ENCODE peak calls at places on chromosomes 11 and 22, in six cellular contexts. J, D, V, F, R and B are unnamed samples.

GRCh38 chr11:124394408-124394807 is 4.4 kb downstream of the OR8B3 start:
- DNase-seq in V (no peak), D (no peak), J (no peak), F (no peak), R (no peak), B (no peak)

GRCh38 chr22:49302150-49302460 is 525.6 kb downstream of the BRD1 start:
- DNase-seq in J (no peak), R (no peak), F (no peak), V (no peak), D (no peak), B (no peak)

GRCh38 chr11:59754494-59754858 is 700 bp upstream of the STX3 start:
- DNase-seq in R (no peak), J (no peak), F (no peak), V (no peak), D (peak; percentile 46), B (peak; percentile 33)

GRCh38 chr11:44955019-44955738 is 4.5 kb upstream of the TP53I11 start:
- DNase-seq in J (no peak), D (peak; percentile 66), V (no peak), F (no peak), R (peak; percentile 34), B (no peak)

GRCh38 chr11:119084663-119085522 is at the start of gene HMBS:
- DNase-seq in V (no peak), F (peak; percentile 88), D (peak; percentile 95), J (peak; percentile 95), R (peak; percentile 87), B (peak; percentile 92)

GRCh38 chr22:38104084-38104483 is 6.4 kb downstream of the BAIAP2L2 start:
- DNase-seq in J (no peak), R (no peak), D (no peak), V (no peak), F (no peak), B (no peak)

GRCh38 chr11:12680246-12680939 is 6.2 kb downstream of the TEAD1 start:
- DNase-seq in V (no peak), J (peak; percentile 89), R (peak; percentile 72), F (peak; percentile 73), D (peak; percentile 91), B (no peak)

GRCh38 chr11:114562166-114562916 is 2.7 kb upstream of the NXPE1 start:
- DNase-seq in F (no peak), V (no peak), D (no peak), J (no peak), R (no peak), B (no peak)

GRCh38 chr22:28103596-28103995 is 184.5 kb upstream of the PITPNB start:
- DNase-seq in J (no peak), D (no peak), V (no peak), F (no peak), R (no peak), B (no peak)

GRCh38 chr22:50202130-50202671 is 1.4 kb downstream of the SELENOO start:
- DNase-seq in R (no peak), D (no peak), V (no peak), F (no peak), J (no peak), B (no peak)

GRCh38 chr11:3203221-3204043 is 15.2 kb downstream of the MRGPRG start:
- DNase-seq in J (no peak), D (no peak), F (no peak), V (no peak), R (no peak), B (no peak)
- TF ChIP-seq CTCF in J (no peak), D (no peak), F (no peak), V (no peak), R (no peak), B (no peak)

DNA sequence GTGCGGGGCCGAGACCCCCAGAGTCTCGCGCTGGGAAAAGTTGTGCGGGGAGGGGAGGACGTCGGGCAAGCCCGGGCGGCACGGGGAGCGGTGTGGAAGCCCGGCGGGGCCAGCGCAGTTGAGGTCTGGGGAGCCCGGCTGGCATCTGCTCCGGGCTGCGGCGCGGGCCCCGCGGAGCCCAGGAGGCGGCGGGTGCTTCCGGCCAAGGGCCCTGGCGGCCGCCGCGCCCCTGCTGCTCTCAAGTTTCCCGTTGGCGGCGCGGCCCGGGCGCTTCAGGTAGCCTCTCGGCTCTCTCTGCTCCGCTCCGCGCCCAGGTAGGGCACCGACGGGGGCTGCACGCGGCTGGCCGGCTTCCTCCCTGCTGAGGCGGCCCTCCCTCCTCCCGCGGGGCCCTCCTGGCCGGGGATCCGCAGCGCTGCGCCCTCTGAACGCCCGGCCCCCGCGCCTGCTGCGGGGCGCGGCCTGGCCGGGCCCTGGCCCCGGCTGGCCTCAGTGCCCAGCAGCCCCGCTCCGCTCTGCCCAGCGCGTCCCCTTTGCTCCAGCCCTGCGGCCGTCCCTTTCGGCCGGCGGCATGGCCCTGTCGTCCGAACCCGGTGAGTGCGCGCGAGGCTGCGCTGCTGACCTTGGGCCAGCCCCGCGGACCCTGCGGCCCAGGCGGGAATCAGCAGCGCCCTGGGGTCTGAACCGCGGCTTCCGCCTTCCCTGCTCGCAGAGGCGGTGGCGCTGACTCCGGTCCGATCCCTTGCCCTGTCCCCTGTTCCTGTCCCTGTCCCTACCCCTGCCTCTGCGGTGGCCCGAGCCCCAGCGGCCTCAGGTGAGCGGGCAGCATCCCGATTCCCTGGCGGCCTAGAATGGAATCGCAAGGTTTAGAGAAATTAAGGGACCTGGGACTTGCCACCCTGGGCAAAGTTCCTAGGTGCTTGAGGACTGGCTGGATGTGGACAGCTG is 4.3 kb upstream of the AMPD3 start:
- DNase-seq in R (no peak), V (no peak), D (peak; percentile 78), J (no peak), F (peak; percentile 33), B (peak; percentile 64)
- TF ChIP-seq CTCF in R (peak; percentile 47), V (peak; percentile 64), D (peak; percentile 66), J (peak; percentile 49), F (peak; percentile 74), B (no peak)

GRCh38 chr11:46160100-46160499 is 38.8 kb upstream of the PHF21A start:
- DNase-seq in J (no peak), D (no peak), R (no peak), V (no peak), F (no peak), B (no peak)
- TF ChIP-seq CTCF in J (no peak), D (no peak), R (no peak), V (no peak), F (no peak), B (no peak)

DNA sequence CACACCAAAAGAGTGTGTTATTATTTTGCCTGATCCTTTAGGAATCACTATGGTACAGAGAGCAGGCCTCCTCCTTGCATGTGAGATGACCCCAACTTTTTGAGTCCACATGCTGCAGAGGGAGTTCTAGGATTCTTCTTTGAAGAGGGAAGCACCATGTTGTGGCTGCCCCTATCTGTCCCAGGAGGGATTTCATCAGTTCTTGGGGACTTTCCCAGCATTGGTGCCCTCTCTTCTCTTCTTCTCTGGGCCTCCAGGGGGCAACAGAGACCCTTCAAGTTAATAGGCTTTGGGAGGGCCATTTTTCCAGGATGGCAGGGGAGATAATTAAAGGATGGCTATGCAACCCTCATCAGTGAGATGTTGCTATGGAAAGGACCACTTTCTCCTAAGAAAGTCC is 3.6 kb downstream of the MMP1 start:
- DNase-seq in D (no peak), F (no peak), R (no peak), J (no peak), V (no peak), B (no peak)
- TF ChIP-seq CTCF in D (no peak), F (peak; percentile 48), R (no peak), J (peak; percentile 45), V (peak; percentile 65), B (no peak)

DNA sequence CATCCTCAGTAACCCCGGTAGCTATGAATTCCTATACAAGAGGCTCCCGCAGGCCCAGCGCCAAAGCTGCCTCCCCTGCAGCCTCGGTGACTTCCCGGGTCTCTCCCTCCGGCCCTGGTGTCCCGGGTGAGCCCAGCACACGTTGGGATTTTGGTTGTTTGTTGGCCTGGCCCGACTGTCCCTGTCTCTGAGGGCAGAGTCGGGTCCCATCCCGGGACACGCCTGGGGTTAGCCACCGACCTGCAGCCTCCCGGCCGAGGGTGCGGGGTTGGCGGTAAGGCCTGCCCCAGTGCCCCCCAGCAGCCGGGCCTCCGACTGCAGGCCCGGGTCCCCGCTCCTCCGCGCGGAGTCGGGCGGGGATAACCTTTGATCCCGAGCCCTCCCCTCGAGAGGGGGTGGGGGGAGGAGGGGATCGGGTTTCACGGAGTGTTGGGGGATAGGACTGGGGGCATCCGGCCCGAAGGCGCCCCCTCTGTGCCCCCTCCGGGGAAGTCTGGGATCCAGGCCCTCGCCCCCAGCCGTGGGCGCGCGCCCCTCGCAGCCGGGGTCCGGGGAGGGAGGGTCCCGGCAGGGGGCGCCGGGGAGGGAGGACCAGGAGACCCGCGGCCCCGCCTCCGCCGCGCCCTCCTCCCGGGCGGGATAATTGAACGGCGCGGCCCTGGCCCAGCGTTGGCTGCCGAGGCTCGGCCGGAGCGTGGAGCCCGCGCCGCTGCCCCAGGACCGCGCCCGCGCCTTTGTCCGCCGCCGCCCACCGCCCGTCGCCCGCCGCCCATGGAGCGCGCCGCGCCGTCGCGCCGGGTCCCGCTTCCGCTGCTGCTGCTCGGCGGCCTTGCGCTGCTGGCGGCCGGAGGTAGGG is at the start of gene FBLN1:
- DNase-seq in V (no peak), D (no peak), R (no peak), J (no peak), F (peak; percentile 70), B (no peak)
- TF ChIP-seq CTCF in V (no peak), D (no peak), R (no peak), J (peak; percentile 46), F (peak; percentile 44), B (no peak)

GRCh38 chr11:126992065-126992803 is 8.3 kb downstream of the KIRREL3 start:
- DNase-seq in R (no peak), F (no peak), J (no peak), V (peak; percentile 94), D (no peak), B (no peak)

GRCh38 chr11:126989942-126990715 is 10.4 kb downstream of the KIRREL3 start:
- DNase-seq in R (no peak), D (peak; percentile 66), F (peak; percentile 82), V (no peak), J (peak; percentile 92), B (peak; percentile 32)

GRCh38 chr11:126992804-126993111 is 7.8 kb downstream of the KIRREL3 start:
- DNase-seq in F (no peak), V (peak; percentile 75), D (no peak), J (no peak), R (no peak), B (no peak)

GRCh38 chr11:126991596-126991995 is 9.0 kb downstream of the KIRREL3 start:
- DNase-seq in F (no peak), D (no peak), R (no peak), V (peak; percentile 52), J (no peak), B (no peak)

GRCh38 chr11:126990716-126991480 is 9.7 kb downstream of the KIRREL3 start:
- DNase-seq in J (no peak), V (no peak), F (no peak), R (no peak), D (no peak), B (no peak)
- TF ChIP-seq CTCF in J (peak; percentile 27), V (no peak), F (peak; percentile 39), R (no peak), D (peak; percentile 1), B (no peak)

GRCh38 chr11:2903672-2904011 is 18.1 kb upstream of the CDKN1C start:
- DNase-seq in D (peak; percentile 79), V (no peak), J (no peak), R (no peak), F (no peak), B (no peak)
- TF ChIP-seq CTCF in D (no peak), V (peak; percentile 25), J (no peak), R (no peak), F (no peak), B (no peak)

GRCh38 chr11:94876645-94877445 is 96.5 kb downstream of the CWC15 start:
- DNase-seq in V (peak; percentile 59), J (peak; percentile 90), R (peak; percentile 27), F (no peak), D (peak; percentile 60), B (no peak)
- TF ChIP-seq CTCF in V (peak; percentile 41), J (peak; percentile 63), R (no peak), F (no peak), D (no peak), B (no peak)